ENCODE peak calls at places on chromosomes 5 and 9, in eight cellular contexts. Q is SJCRH30; P is lower lobe of right lung; O is left colon; T is NCI-H2081; I is anterior cingulate cortex; R is SHP77; Y is activated effector memory CD4-positive, alpha-beta T cell treated with anti-CD3 and anti-CD28 coated beads, Interleukin-2, amount 50 U/mL, for 16 hours. L is an unnamed sample.

GRCh38 chr5:139058121-139058520 is 140.0 kb downstream of the SIL1 start:
- DNase-seq in Q (no peak), P (no peak), O (no peak), T (no peak), I (no peak), R (no peak), Y (no peak), L (no peak)

GRCh38 chr9:114347675-114348074 is 18.0 kb downstream of the ORM2 start:
- DNase-seq in Q (no peak), P (no peak), O (peak; percentile 23), T (no peak), I (peak; percentile 20), R (no peak), Y (no peak), L (peak; percentile 25)

GRCh38 chr5:136012041-136012804 is 16.6 kb upstream of the TGFBI start:
- DNase-seq in Q (no peak), P (no peak), O (no peak), T (no peak), I (no peak), R (no peak), Y (no peak), L (no peak)

GRCh38 chr5:96431376-96432244 is 1.4 kb downstream of the PCSK1 start:
- DNase-seq in Q (no peak), P (no peak), O (no peak), T (peak; percentile 29), I (no peak), R (peak; percentile 74), Y (no peak), L (no peak)

GRCh38 chr5:72366324-72366976 is 46.3 kb downstream of the PTCD2 start:
- DNase-seq in Q (peak; percentile 77), P (no peak), O (peak; percentile 54), T (peak; percentile 46), I (no peak), R (peak; percentile 68), Y (no peak), L (no peak)

GRCh38 chr5:1832511-1833250 is 31.5 kb downstream of the NDUFS6 start:
- DNase-seq in Q (no peak), P (no peak), O (no peak), T (no peak), I (no peak), R (no peak), Y (peak; percentile 41), L (no peak)

GRCh38 chr5:54895816-54896341 is 89.5 kb downstream of the ESM1 start:
- DNase-seq in Q (peak; percentile 32), P (no peak), O (no peak), T (peak; percentile 30), I (peak; percentile 7), R (peak; percentile 60), Y (no peak), L (no peak)

GRCh38 chr9:93132287-93132927 is 1.6 kb downstream of the NINJ1 start:
- DNase-seq in Q (peak; percentile 2), P (no peak), O (peak; percentile 58), T (no peak), I (peak; percentile 24), R (no peak), Y (peak; percentile 63), L (no peak)

GRCh38 chr5:122704247-122705036 is 70.4 kb upstream of the SNX2 start:
- DNase-seq in Q (no peak), P (no peak), O (no peak), T (no peak), I (no peak), R (peak; percentile 41), Y (no peak), L (no peak)

GRCh38 chr5:120749737-120750136 is 285.6 kb downstream of the PRR16 start:
- DNase-seq in Q (no peak), P (no peak), O (no peak), T (no peak), I (no peak), R (no peak), Y (no peak), L (no peak)

GRCh38 chr5:91850031-91850430 is 466.9 kb upstream of the ARRDC3 start:
- DNase-seq in Q (no peak), P (no peak), O (no peak), T (no peak), I (no peak), R (no peak), Y (no peak), L (no peak)

GRCh38 chr9:135281661-135282000 is 194.2 kb downstream of the OLFM1 start:
- DNase-seq in Q (no peak), P (no peak), O (no peak), T (no peak), I (no peak), R (peak; percentile 87), Y (no peak), L (no peak)

GRCh38 chr5:18553269-18553668 is 919.0 kb downstream of the TAF11L14 start:
- DNase-seq in Q (no peak), P (no peak), O (no peak), T (no peak), I (no peak), R (no peak), Y (no peak), L (no peak)

GRCh38 chr5:132770476-132771159 is 6.4 kb downstream of the SEPTIN8 start:
- DNase-seq in Q (no peak), P (no peak), O (no peak), T (no peak), I (no peak), R (no peak), Y (peak; percentile 57), L (no peak)

GRCh38 chr5:172593721-172594120 is 47.3 kb upstream of the NEURL1B start:
- DNase-seq in Q (no peak), P (no peak), O (no peak), T (no peak), I (no peak), R (no peak), Y (peak; percentile 33), L (no peak)

GRCh38 chr5:138448481-138449398 is 9.9 kb downstream of the REEP2 start:
- DNase-seq in Q (peak; percentile 42), P (no peak), O (no peak), T (peak; percentile 93), I (no peak), R (no peak), Y (no peak), L (peak; percentile 39)

GRCh38 chr9:116891438-116891837 is 204.3 kb downstream of the TRIM32 start:
- DNase-seq in Q (no peak), P (no peak), O (no peak), T (no peak), I (no peak), R (no peak), Y (no peak), L (no peak)

GRCh38 chr5:1779782-1780620 is 19.6 kb downstream of the MRPL36 start:
- DNase-seq in Q (no peak), P (no peak), O (peak; percentile 17), T (no peak), I (no peak), R (no peak), Y (peak; percentile 43), L (no peak)

GRCh38 chr9:111405701-111406100 is 75.7 kb upstream of the OR2K2 start:
- DNase-seq in Q (no peak), P (no peak), O (no peak), T (no peak), I (no peak), R (no peak), Y (no peak), L (no peak)

GRCh38 chr9:119736478-119737454 is 367.5 kb upstream of the BRINP1 start:
- DNase-seq in Q (no peak), P (no peak), O (no peak), T (peak; percentile 49), I (no peak), R (peak; percentile 76), Y (no peak), L (no peak)

GRCh38 chr5:68215888-68216736 is 556 bp downstream of the PIK3R1 start:
- DNase-seq in Q (peak; percentile 72), P (peak; percentile 69), O (peak; percentile 70), T (peak; percentile 6), I (peak; percentile 57), R (peak; percentile 73), Y (peak; percentile 86), L (no peak)

GRCh38 chr5:132829742-132830435 is 558 bp downstream of the SHROOM1 start:
- DNase-seq in Q (peak; percentile 72), P (peak; percentile 87), O (peak; percentile 79), T (peak; percentile 49), I (peak; percentile 47), R (peak; percentile 54), Y (peak; percentile 89), L (peak; percentile 55)

GRCh38 chr9:79623799-79624721 is 52.3 kb downstream of the TLE4 start:
- DNase-seq in Q (peak; percentile 28), P (peak; percentile 48), O (peak; percentile 39), T (no peak), I (no peak), R (peak; percentile 6), Y (no peak), L (no peak)

GRCh38 chr5:56951131-56951945 is 585 bp downstream of the MIER3 start:
- DNase-seq in Q (peak; percentile 35), P (peak; percentile 49), O (peak; percentile 28), T (no peak), I (peak; percentile 68), R (no peak), Y (peak; percentile 73), L (peak; percentile 48)

GRCh38 chr9:91082709-91083108 is 279.0 kb downstream of the AUH start:
- DNase-seq in Q (no peak), P (no peak), O (no peak), T (no peak), I (no peak), R (no peak), Y (no peak), L (no peak)

GRCh38 chr5:107466233-107466769 is 204.4 kb downstream of the EFNA5 start:
- DNase-seq in Q (peak; percentile 79), P (no peak), O (no peak), T (no peak), I (no peak), R (peak; percentile 49), Y (no peak), L (no peak)

L was measured in hypothalamus.